ENCODE peak calls at places on chromosomes 6 and 20, in six cellular contexts. One of them, this sample, is unnamed.

GRCh38 chr6:1703091-1703855 is 93.6 kb downstream of the FOXC1 start:
- DNase-seq in HFFc6: no peak
- DNase-seq in fibroblast of lung: no peak
- DNase-seq in NAMALWA: no peak
- DNase-seq in ureter: no peak
- DNase-seq in AG08395: no peak
- DNase-seq in this sample: no peak

GRCh38 chr6:5085638-5086293 is 625 bp downstream of the PPP1R3G start:
- DNase-seq in NAMALWA: no peak
- DNase-seq in ureter: no peak
- DNase-seq in HFFc6: no peak
- DNase-seq in AG08395: no peak
- DNase-seq in fibroblast of lung: peak
- DNase-seq in this sample: peak

GRCh38 chr6:137848672-137849071 is 18.4 kb upstream of the TNFAIP3 start:
- DNase-seq in NAMALWA: no peak
- DNase-seq in ureter: no peak
- DNase-seq in AG08395: no peak
- DNase-seq in HFFc6: peak
- DNase-seq in fibroblast of lung: peak
- DNase-seq in this sample: no peak

GRCh38 chr6:154852700-154853099 is 119.5 kb downstream of the SCAF8 start:
- DNase-seq in NAMALWA: no peak
- DNase-seq in AG08395: no peak
- DNase-seq in fibroblast of lung: peak
- DNase-seq in ureter: no peak
- DNase-seq in HFFc6: peak
- DNase-seq in this sample: no peak

GRCh38 chr6:166620478-166621113 is 6.5 kb downstream of the RPS6KA2 start:
- DNase-seq in ureter: no peak
- DNase-seq in NAMALWA: no peak
- DNase-seq in HFFc6: no peak
- DNase-seq in fibroblast of lung: peak
- DNase-seq in AG08395: no peak
- DNase-seq in this sample: no peak

GRCh38 chr6:53567701-53568100 is 22.8 kb upstream of the GCLC start:
- DNase-seq in HFFc6: no peak
- DNase-seq in NAMALWA: no peak
- DNase-seq in fibroblast of lung: no peak
- DNase-seq in AG08395: no peak
- DNase-seq in ureter: no peak
- DNase-seq in this sample: no peak

GRCh38 chr20:46285740-46286139 is 22.6 kb downstream of the CDH22 start:
- DNase-seq in fibroblast of lung: no peak
- DNase-seq in HFFc6: no peak
- DNase-seq in NAMALWA: no peak
- DNase-seq in ureter: no peak
- DNase-seq in AG08395: no peak
- DNase-seq in this sample: no peak

GRCh38 chr20:47922280-47922675 is 137.0 kb upstream of the SULF2 start:
- DNase-seq in ureter: no peak
- DNase-seq in HFFc6: no peak
- DNase-seq in AG08395: peak
- DNase-seq in NAMALWA: no peak
- DNase-seq in fibroblast of lung: peak
- DNase-seq in this sample: no peak

GRCh38 chr6:168099201-168100010 is 20.4 kb upstream of the FRMD1 start:
- DNase-seq in NAMALWA: no peak
- DNase-seq in ureter: no peak
- DNase-seq in HFFc6: no peak
- DNase-seq in AG08395: no peak
- DNase-seq in fibroblast of lung: no peak
- DNase-seq in this sample: no peak

GRCh38 chr6:107132330-107132954 is 17.1 kb upstream of the BEND3 start:
- DNase-seq in NAMALWA: peak
- DNase-seq in fibroblast of lung: peak
- DNase-seq in HFFc6: peak
- DNase-seq in ureter: no peak
- DNase-seq in AG08395: no peak
- DNase-seq in this sample: peak

GRCh38 chr6:3433005-3433404 is 23.8 kb downstream of the SLC22A23 start:
- DNase-seq in ureter: no peak
- DNase-seq in AG08395: no peak
- DNase-seq in NAMALWA: peak
- DNase-seq in HFFc6: no peak
- DNase-seq in fibroblast of lung: no peak
- DNase-seq in this sample: peak

GRCh38 chr20:37947943-37948342 is 45.0 kb downstream of the VSTM2L start:
- DNase-seq in ureter: no peak
- DNase-seq in fibroblast of lung: no peak
- DNase-seq in AG08395: no peak
- DNase-seq in HFFc6: no peak
- DNase-seq in NAMALWA: no peak
- DNase-seq in this sample: no peak

GRCh38 chr6:45466686-45467085 is 89.0 kb upstream of the SUPT3H start:
- DNase-seq in fibroblast of lung: peak
- DNase-seq in ureter: no peak
- DNase-seq in AG08395: no peak
- DNase-seq in NAMALWA: no peak
- DNase-seq in HFFc6: no peak
- DNase-seq in this sample: no peak

GRCh38 chr6:125153541-125154183 is at the start of gene TPD52L1:
- DNase-seq in HFFc6: peak
- DNase-seq in NAMALWA: peak
- DNase-seq in ureter: peak
- DNase-seq in fibroblast of lung: peak
- DNase-seq in AG08395: peak
- DNase-seq in this sample: peak

GRCh38 chr6:149965191-149966020 is 1.7 kb downstream of the ULBP1 start:
- DNase-seq in AG08395: peak
- DNase-seq in NAMALWA: no peak
- DNase-seq in ureter: peak
- DNase-seq in HFFc6: no peak
- DNase-seq in fibroblast of lung: no peak
- DNase-seq in this sample: no peak

GRCh38 chr6:32140420-32141046 is 10.4 kb upstream of the FKBPL start:
- DNase-seq in HFFc6: no peak
- DNase-seq in NAMALWA: no peak
- DNase-seq in fibroblast of lung: no peak
- DNase-seq in ureter: no peak
- DNase-seq in AG08395: no peak
- DNase-seq in this sample: no peak

GRCh38 chr6:47096233-47096887 is 54.2 kb upstream of the ADGRF1 start:
- DNase-seq in fibroblast of lung: no peak
- DNase-seq in ureter: no peak
- DNase-seq in HFFc6: no peak
- DNase-seq in NAMALWA: no peak
- DNase-seq in AG08395: no peak
- DNase-seq in this sample: no peak

GRCh38 chr20:21166801-21167200 is 40.9 kb downstream of the KIZ start:
- DNase-seq in AG08395: no peak
- DNase-seq in HFFc6: no peak
- DNase-seq in ureter: no peak
- DNase-seq in NAMALWA: peak
- DNase-seq in fibroblast of lung: no peak
- DNase-seq in this sample: peak

GRCh38 chr20:10806539-10806938 is 132.7 kb upstream of the JAG1 start:
- DNase-seq in fibroblast of lung: no peak
- DNase-seq in AG08395: no peak
- DNase-seq in HFFc6: no peak
- DNase-seq in ureter: no peak
- DNase-seq in NAMALWA: no peak
- DNase-seq in this sample: no peak

GRCh38 chr6:131393433-131393832 is 179.6 kb upstream of the ARG1 start:
- DNase-seq in ureter: no peak
- DNase-seq in NAMALWA: no peak
- DNase-seq in HFFc6: no peak
- DNase-seq in fibroblast of lung: no peak
- DNase-seq in AG08395: no peak
- DNase-seq in this sample: no peak

GRCh38 chr6:11028959-11029358 is 15.1 kb downstream of the ELOVL2 start:
- DNase-seq in AG08395: no peak
- DNase-seq in HFFc6: no peak
- DNase-seq in NAMALWA: no peak
- DNase-seq in fibroblast of lung: no peak
- DNase-seq in ureter: no peak
- DNase-seq in this sample: no peak

GRCh38 chr20:5484346-5484745 is 167.6 kb upstream of the PROKR2 start:
- DNase-seq in AG08395: no peak
- DNase-seq in HFFc6: no peak
- DNase-seq in NAMALWA: no peak
- DNase-seq in ureter: no peak
- DNase-seq in fibroblast of lung: no peak
- DNase-seq in this sample: no peak

GRCh38 chr20:7879883-7880282 is 60.4 kb downstream of the HAO1 start:
- DNase-seq in HFFc6: peak
- DNase-seq in ureter: no peak
- DNase-seq in fibroblast of lung: no peak
- DNase-seq in NAMALWA: no peak
- DNase-seq in AG08395: peak
- DNase-seq in this sample: peak

GRCh38 chr20:48951646-48952045 is 30.1 kb downstream of the ARFGEF2 start:
- DNase-seq in HFFc6: no peak
- DNase-seq in NAMALWA: no peak
- DNase-seq in fibroblast of lung: no peak
- DNase-seq in ureter: no peak
- DNase-seq in AG08395: no peak
- DNase-seq in this sample: no peak

GRCh38 chr6:143634486-143634885 is 43.3 kb upstream of the PHACTR2 start:
- DNase-seq in ureter: no peak
- DNase-seq in fibroblast of lung: peak
- DNase-seq in NAMALWA: no peak
- DNase-seq in AG08395: peak
- DNase-seq in HFFc6: peak
- DNase-seq in this sample: no peak

GRCh38 chr6:127119361-127120108 is 1.1 kb downstream of the RSPO3 start:
- DNase-seq in HFFc6: no peak
- DNase-seq in fibroblast of lung: peak
- DNase-seq in NAMALWA: no peak
- DNase-seq in AG08395: no peak
- DNase-seq in ureter: no peak
- DNase-seq in this sample: peak

GRCh38 chr6:31886426-31887068 is 7.8 kb upstream of the SLC44A4 start:
- DNase-seq in fibroblast of lung: no peak
- DNase-seq in HFFc6: no peak
- DNase-seq in NAMALWA: no peak
- DNase-seq in AG08395: no peak
- DNase-seq in ureter: no peak
- DNase-seq in this sample: no peak

GRCh38 chr6:44735631-44735963 is 348.1 kb downstream of the CDC5L start:
- DNase-seq in AG08395: peak
- DNase-seq in NAMALWA: no peak
- DNase-seq in HFFc6: peak
- DNase-seq in ureter: no peak
- DNase-seq in fibroblast of lung: peak
- DNase-seq in this sample: no peak